ENCODE peak calls at places on chromosomes 13 and 19, in nine cellular contexts. One of them, this sample, is unnamed.

GRCh38 chr19:16587031-16588023 is 15.1 kb upstream of the SLC35E1 start:
- DNase-seq in GM23338: peak; percentile 32
- DNase-seq in PC-9: no peak
- DNase-seq in kidney: peak; percentile 81
- DNase-seq in fibroblast of mammary gland: peak; percentile 66
- DNase-seq in fibroblast of villous mesenchyme: peak; percentile 60
- DNase-seq in brain microvascular endothelial cell: peak; percentile 59
- DNase-seq in lower leg skin: no peak
- DNase-seq in AG04450: no peak
- DNase-seq in this sample: peak; percentile 36

GRCh38 chr19:18203408-18203862 is 407 bp downstream of the RAB3A start:
- DNase-seq in GM23338: no peak
- DNase-seq in PC-9: no peak
- DNase-seq in kidney: peak; percentile 89
- DNase-seq in fibroblast of mammary gland: no peak
- DNase-seq in fibroblast of villous mesenchyme: no peak
- DNase-seq in brain microvascular endothelial cell: no peak
- DNase-seq in lower leg skin: no peak
- DNase-seq in AG04450: no peak
- DNase-seq in this sample: no peak

GRCh38 chr13:65553328-65553727 is 1676.8 kb downstream of the PCDH9 start:
- DNase-seq in GM23338: no peak
- DNase-seq in PC-9: no peak
- DNase-seq in kidney: peak; percentile 41
- DNase-seq in fibroblast of mammary gland: no peak
- DNase-seq in fibroblast of villous mesenchyme: no peak
- DNase-seq in brain microvascular endothelial cell: no peak
- DNase-seq in lower leg skin: no peak
- DNase-seq in AG04450: no peak
- DNase-seq in this sample: no peak

GRCh38 chr19:48480151-48480475 is 10.9 kb downstream of the CYTH2 start:
- DNase-seq in GM23338: peak; percentile 91
- DNase-seq in PC-9: no peak
- DNase-seq in kidney: peak; percentile 88
- DNase-seq in fibroblast of mammary gland: peak; percentile 28
- DNase-seq in fibroblast of villous mesenchyme: no peak
- DNase-seq in brain microvascular endothelial cell: no peak
- DNase-seq in lower leg skin: no peak
- DNase-seq in AG04450: no peak
- DNase-seq in this sample: no peak

GRCh38 chr19:36719687-36720556 is 32.5 kb downstream of the ZNF567 start:
- DNase-seq in GM23338: peak; percentile 9
- DNase-seq in PC-9: no peak
- DNase-seq in kidney: no peak
- DNase-seq in fibroblast of mammary gland: peak; percentile 7
- DNase-seq in fibroblast of villous mesenchyme: peak; percentile 9
- DNase-seq in brain microvascular endothelial cell: no peak
- DNase-seq in lower leg skin: no peak
- DNase-seq in AG04450: no peak
- DNase-seq in this sample: peak; percentile 2

GRCh38 chr13:32941368-32941767 is 74.9 kb upstream of the KL start:
- DNase-seq in GM23338: no peak
- DNase-seq in PC-9: no peak
- DNase-seq in kidney: no peak
- DNase-seq in fibroblast of mammary gland: no peak
- DNase-seq in fibroblast of villous mesenchyme: no peak
- DNase-seq in brain microvascular endothelial cell: peak; percentile 44
- DNase-seq in lower leg skin: no peak
- DNase-seq in AG04450: no peak
- DNase-seq in this sample: peak; percentile 8

GRCh38 chr13:32988588-32989256 is 27.5 kb upstream of the KL start:
- DNase-seq in GM23338: no peak
- DNase-seq in PC-9: no peak
- DNase-seq in kidney: no peak
- DNase-seq in fibroblast of mammary gland: peak; percentile 12
- DNase-seq in fibroblast of villous mesenchyme: no peak
- DNase-seq in brain microvascular endothelial cell: no peak
- DNase-seq in lower leg skin: no peak
- DNase-seq in AG04450: no peak
- DNase-seq in this sample: no peak

GRCh38 chr13:90717451-90717936 is 630.0 kb upstream of the MIR17HG start:
- DNase-seq in GM23338: peak; percentile 49
- DNase-seq in PC-9: peak; percentile 41
- DNase-seq in kidney: no peak
- DNase-seq in fibroblast of mammary gland: peak; percentile 85
- DNase-seq in fibroblast of villous mesenchyme: peak; percentile 69
- DNase-seq in brain microvascular endothelial cell: peak; percentile 40
- DNase-seq in lower leg skin: no peak
- DNase-seq in AG04450: no peak
- DNase-seq in this sample: peak; percentile 80

GRCh38 chr19:2446390-2446789 is 10.4 kb downstream of the LMNB2 start:
- DNase-seq in GM23338: no peak
- DNase-seq in PC-9: no peak
- DNase-seq in kidney: no peak
- DNase-seq in fibroblast of mammary gland: no peak
- DNase-seq in fibroblast of villous mesenchyme: no peak
- DNase-seq in brain microvascular endothelial cell: no peak
- DNase-seq in lower leg skin: no peak
- DNase-seq in AG04450: no peak
- DNase-seq in this sample: no peak

GRCh38 chr13:22073718-22074117 is 402.8 kb downstream of the FGF9 start:
- DNase-seq in GM23338: no peak
- DNase-seq in PC-9: no peak
- DNase-seq in kidney: no peak
- DNase-seq in fibroblast of mammary gland: no peak
- DNase-seq in fibroblast of villous mesenchyme: no peak
- DNase-seq in brain microvascular endothelial cell: no peak
- DNase-seq in lower leg skin: no peak
- DNase-seq in AG04450: no peak
- DNase-seq in this sample: no peak

GRCh38 chr19:645912-646797 is 6.5 kb downstream of the FGF22 start:
- DNase-seq in GM23338: no peak
- DNase-seq in PC-9: no peak
- DNase-seq in kidney: no peak
- DNase-seq in fibroblast of mammary gland: no peak
- DNase-seq in fibroblast of villous mesenchyme: no peak
- DNase-seq in brain microvascular endothelial cell: no peak
- DNase-seq in lower leg skin: no peak
- DNase-seq in AG04450: no peak
- DNase-seq in this sample: no peak

GRCh38 chr13:98842858-98843481 is 90.5 kb upstream of the SLC15A1 start:
- DNase-seq in GM23338: peak; percentile 89
- DNase-seq in PC-9: peak; percentile 62
- DNase-seq in kidney: peak; percentile 81
- DNase-seq in fibroblast of mammary gland: peak; percentile 81
- DNase-seq in fibroblast of villous mesenchyme: peak; percentile 80
- DNase-seq in brain microvascular endothelial cell: peak; percentile 67
- DNase-seq in lower leg skin: peak; percentile 52
- DNase-seq in AG04450: peak; percentile 61
- DNase-seq in this sample: peak; percentile 88

GRCh38 chr13:114256547-114256946 is 21.9 kb downstream of the CDC16 start:
- DNase-seq in GM23338: no peak
- DNase-seq in PC-9: no peak
- DNase-seq in kidney: no peak
- DNase-seq in fibroblast of mammary gland: no peak
- DNase-seq in fibroblast of villous mesenchyme: no peak
- DNase-seq in brain microvascular endothelial cell: no peak
- DNase-seq in lower leg skin: no peak
- DNase-seq in AG04450: no peak
- DNase-seq in this sample: no peak

GRCh38 chr13:51785592-51786424 is 18.2 kb downstream of the DHRS12 start:
- DNase-seq in GM23338: no peak
- DNase-seq in PC-9: no peak
- DNase-seq in kidney: no peak
- DNase-seq in fibroblast of mammary gland: peak; percentile 75
- DNase-seq in fibroblast of villous mesenchyme: peak; percentile 76
- DNase-seq in brain microvascular endothelial cell: no peak
- DNase-seq in lower leg skin: no peak
- DNase-seq in AG04450: no peak
- DNase-seq in this sample: peak; percentile 65

GRCh38 chr19:49481020-49481683 is 6.3 kb upstream of the RPL13A start:
- DNase-seq in GM23338: no peak
- DNase-seq in PC-9: no peak
- DNase-seq in kidney: peak; percentile 59
- DNase-seq in fibroblast of mammary gland: no peak
- DNase-seq in fibroblast of villous mesenchyme: no peak
- DNase-seq in brain microvascular endothelial cell: no peak
- DNase-seq in lower leg skin: no peak
- DNase-seq in AG04450: no peak
- DNase-seq in this sample: no peak

GRCh38 chr13:42892760-42893159 is 99.3 kb downstream of the EPSTI1 start:
- DNase-seq in GM23338: no peak
- DNase-seq in PC-9: peak; percentile 40
- DNase-seq in kidney: no peak
- DNase-seq in fibroblast of mammary gland: peak; percentile 89
- DNase-seq in fibroblast of villous mesenchyme: peak; percentile 43
- DNase-seq in brain microvascular endothelial cell: peak; percentile 11
- DNase-seq in lower leg skin: no peak
- DNase-seq in AG04450: no peak
- DNase-seq in this sample: peak; percentile 52

GRCh38 chr13:28640861-28641599 is 17.9 kb upstream of the POMP start:
- DNase-seq in GM23338: no peak
- DNase-seq in PC-9: no peak
- DNase-seq in kidney: no peak
- DNase-seq in fibroblast of mammary gland: no peak
- DNase-seq in fibroblast of villous mesenchyme: peak; percentile 80
- DNase-seq in brain microvascular endothelial cell: no peak
- DNase-seq in lower leg skin: no peak
- DNase-seq in AG04450: no peak
- DNase-seq in this sample: no peak

GRCh38 chr13:20940083-20940482 is 37.5 kb upstream of the XPO4 start:
- DNase-seq in GM23338: no peak
- DNase-seq in PC-9: peak; percentile 76
- DNase-seq in kidney: no peak
- DNase-seq in fibroblast of mammary gland: peak; percentile 31
- DNase-seq in fibroblast of villous mesenchyme: peak; percentile 93
- DNase-seq in brain microvascular endothelial cell: no peak
- DNase-seq in lower leg skin: no peak
- DNase-seq in AG04450: peak; percentile 4
- DNase-seq in this sample: peak; percentile 42

GRCh38 chr19:21698215-21698614 is 69.2 kb downstream of the ZNF100 start:
- DNase-seq in GM23338: peak; percentile 74
- DNase-seq in PC-9: peak; percentile 39
- DNase-seq in kidney: no peak
- DNase-seq in fibroblast of mammary gland: peak; percentile 18
- DNase-seq in fibroblast of villous mesenchyme: peak; percentile 25
- DNase-seq in brain microvascular endothelial cell: no peak
- DNase-seq in lower leg skin: no peak
- DNase-seq in AG04450: no peak
- DNase-seq in this sample: peak; percentile 42

GRCh38 chr13:21032656-21033055 is 28.7 kb downstream of the LATS2 start:
- DNase-seq in GM23338: no peak
- DNase-seq in PC-9: no peak
- DNase-seq in kidney: no peak
- DNase-seq in fibroblast of mammary gland: no peak
- DNase-seq in fibroblast of villous mesenchyme: no peak
- DNase-seq in brain microvascular endothelial cell: no peak
- DNase-seq in lower leg skin: no peak
- DNase-seq in AG04450: no peak
- DNase-seq in this sample: no peak

GRCh38 chr19:17549088-17549740 is 6.2 kb upstream of the COLGALT1 start:
- DNase-seq in GM23338: no peak
- DNase-seq in PC-9: no peak
- DNase-seq in kidney: no peak
- DNase-seq in fibroblast of mammary gland: peak; percentile 12
- DNase-seq in fibroblast of villous mesenchyme: no peak
- DNase-seq in brain microvascular endothelial cell: no peak
- DNase-seq in lower leg skin: no peak
- DNase-seq in AG04450: no peak
- DNase-seq in this sample: no peak

GRCh38 chr19:52648336-52648990 is 10.3 kb upstream of the ZNF83 start:
- DNase-seq in GM23338: no peak
- DNase-seq in PC-9: no peak
- DNase-seq in kidney: no peak
- DNase-seq in fibroblast of mammary gland: peak; percentile 25
- DNase-seq in fibroblast of villous mesenchyme: peak; percentile 46
- DNase-seq in brain microvascular endothelial cell: peak; percentile 19
- DNase-seq in lower leg skin: no peak
- DNase-seq in AG04450: no peak
- DNase-seq in this sample: peak; percentile 55

GRCh38 chr13:29384466-29384865 is 211.0 kb downstream of the SLC7A1 start:
- DNase-seq in GM23338: no peak
- DNase-seq in PC-9: no peak
- DNase-seq in kidney: no peak
- DNase-seq in fibroblast of mammary gland: no peak
- DNase-seq in fibroblast of villous mesenchyme: no peak
- DNase-seq in brain microvascular endothelial cell: no peak
- DNase-seq in lower leg skin: no peak
- DNase-seq in AG04450: no peak
- DNase-seq in this sample: peak; percentile 1

GRCh38 chr19:13082192-13083007 is 20.3 kb downstream of the LYL1 start:
- DNase-seq in GM23338: peak; percentile 74
- DNase-seq in PC-9: no peak
- DNase-seq in kidney: no peak
- DNase-seq in fibroblast of mammary gland: peak; percentile 55
- DNase-seq in fibroblast of villous mesenchyme: peak; percentile 56
- DNase-seq in brain microvascular endothelial cell: peak; percentile 68
- DNase-seq in lower leg skin: no peak
- DNase-seq in AG04450: no peak
- DNase-seq in this sample: peak; percentile 32
- TF ChIP-seq CTCF in GM23338: peak; percentile 68
- TF ChIP-seq CTCF in PC-9: peak; percentile 48
- TF ChIP-seq CTCF in kidney: peak; percentile 10
- TF ChIP-seq CTCF in fibroblast of mammary gland: peak; percentile 36
- TF ChIP-seq CTCF in fibroblast of villous mesenchyme: peak; percentile 51
- TF ChIP-seq CTCF in brain microvascular endothelial cell: peak; percentile 69
- TF ChIP-seq CTCF in lower leg skin: no peak
- TF ChIP-seq CTCF in AG04450: peak; percentile 34
- TF ChIP-seq CTCF in this sample: peak; percentile 9

GRCh38 chr13:113097651-113098050 is 7.9 kb upstream of the F7 start:
- DNase-seq in GM23338: no peak
- DNase-seq in PC-9: no peak
- DNase-seq in kidney: no peak
- DNase-seq in fibroblast of mammary gland: no peak
- DNase-seq in fibroblast of villous mesenchyme: no peak
- DNase-seq in brain microvascular endothelial cell: no peak
- DNase-seq in lower leg skin: no peak
- DNase-seq in AG04450: no peak
- DNase-seq in this sample: no peak
- H3K4me3 ChIP-seq in GM23338: no peak overlapping the region
- H3K4me3 ChIP-seq in PC-9: no peak overlapping the region
- H3K4me3 ChIP-seq in kidney: no peak overlapping the region
- H3K4me3 ChIP-seq in fibroblast of mammary gland: no peak overlapping the region
- H3K4me3 ChIP-seq in fibroblast of villous mesenchyme: no peak overlapping the region
- H3K4me3 ChIP-seq in brain microvascular endothelial cell: no peak overlapping the region
- H3K4me3 ChIP-seq in lower leg skin: no peak overlapping the region
- H3K4me3 ChIP-seq in AG04450: no peak overlapping the region
- H3K4me3 ChIP-seq in this sample: no peak overlapping the region

GRCh38 chr13:40780822-40781401 is 8.5 kb upstream of the SLC25A15 start:
- DNase-seq in GM23338: peak; percentile 43
- DNase-seq in PC-9: no peak
- DNase-seq in kidney: no peak
- DNase-seq in fibroblast of mammary gland: no peak
- DNase-seq in fibroblast of villous mesenchyme: peak; percentile 20
- DNase-seq in brain microvascular endothelial cell: peak; percentile 57
- DNase-seq in lower leg skin: no peak
- DNase-seq in AG04450: no peak
- DNase-seq in this sample: peak; percentile 19
- TF ChIP-seq CTCF in GM23338: no peak
- TF ChIP-seq CTCF in PC-9: no peak
- TF ChIP-seq CTCF in kidney: no peak
- TF ChIP-seq CTCF in fibroblast of mammary gland: no peak
- TF ChIP-seq CTCF in fibroblast of villous mesenchyme: peak; percentile 21
- TF ChIP-seq CTCF in brain microvascular endothelial cell: peak; percentile 37
- TF ChIP-seq CTCF in lower leg skin: no peak
- TF ChIP-seq CTCF in AG04450: peak; percentile 21
- TF ChIP-seq CTCF in this sample: peak; percentile 15

GRCh38 chr19:45779231-45780145 is 2.8 kb downstream of the DMPK start:
- DNase-seq in GM23338: peak; percentile 97
- DNase-seq in PC-9: no peak
- DNase-seq in kidney: peak; percentile 95
- DNase-seq in fibroblast of mammary gland: peak; percentile 53
- DNase-seq in fibroblast of villous mesenchyme: peak; percentile 55
- DNase-seq in brain microvascular endothelial cell: no peak
- DNase-seq in lower leg skin: peak; percentile 91
- DNase-seq in AG04450: no peak
- DNase-seq in this sample: peak; percentile 51
- H3K4me3 ChIP-seq in GM23338: peak overlapping the region; percentile 70
- H3K4me3 ChIP-seq in PC-9: no peak overlapping the region
- H3K4me3 ChIP-seq in kidney: no peak overlapping the region
- H3K4me3 ChIP-seq in fibroblast of mammary gland: no peak overlapping the region
- H3K4me3 ChIP-seq in fibroblast of villous mesenchyme: peak overlapping the region; percentile 71
- H3K4me3 ChIP-seq in brain microvascular endothelial cell: no peak overlapping the region
- H3K4me3 ChIP-seq in lower leg skin: no peak overlapping the region
- H3K4me3 ChIP-seq in AG04450: no peak overlapping the region
- H3K4me3 ChIP-seq in this sample: no peak overlapping the region